ENCODE peak calls at places on chromosomes 2 and 18, in eight cellular contexts. U, T, Z, Y, F, O, M and G are unnamed samples. For H3K4me1, the result is how much of the 10 kb centered on the place peaks cover.

GRCh38 chr18:24917767-24918166 is 434.2 kb downstream of the ZNF521 start:
- DNase-seq in M (no peak), O (no peak), Z (no peak), T (no peak), F (no peak), Y (no peak), U (no peak), G (no peak)

GRCh38 chr2:109325570-109325969 is 196.6 kb downstream of the SH3RF3 start:
- DNase-seq in Y (no peak), Z (no peak), U (no peak), M (no peak), O (no peak), T (no peak), F (no peak), G (no peak)

GRCh38 chr2:226179010-226179409 is 620.6 kb downstream of the IRS1 start:
- DNase-seq in Z (peak), T (no peak), Y (no peak), U (no peak), M (no peak), O (no peak), F (no peak), G (no peak)

GRCh38 chr18:37019157-37019571 is 190.2 kb downstream of the KIAA1328 start:
- DNase-seq in O (no peak), Y (no peak), U (peak), M (no peak), Z (peak), F (no peak), T (peak), G (no peak)

GRCh38 chr18:75160315-75160714 is 48.6 kb downstream of the PTGR3 start:
- DNase-seq in U (no peak), Z (no peak), O (no peak), T (no peak), M (no peak), Y (no peak), F (no peak), G (no peak)

GRCh38 chr2:157895531-157895930 is 19.4 kb upstream of the ACVR1 start:
- DNase-seq in T (no peak), Y (no peak), M (no peak), U (no peak), O (no peak), Z (peak), F (no peak), G (no peak)

GRCh38 chr18:74219056-74219455 is 70.7 kb downstream of the TIMM21 start:
- DNase-seq in Z (no peak), M (no peak), Y (no peak), U (no peak), O (no peak), T (no peak), F (no peak), G (no peak)

GRCh38 chr2:188388831-188389230 is 97.2 kb downstream of the GULP1 start:
- DNase-seq in F (no peak), Y (no peak), M (no peak), Z (no peak), U (no peak), O (no peak), T (no peak), G (no peak)

GRCh38 chr18:68462148-68462547 is 252.8 kb downstream of the TMX3 start:
- DNase-seq in F (no peak), O (no peak), Z (no peak), Y (no peak), T (no peak), M (no peak), U (no peak), G (no peak)

GRCh38 chr18:78241535-78242306 is 737.9 kb upstream of the SALL3 start:
- DNase-seq in T (no peak), Z (no peak), O (no peak), F (no peak), U (no peak), M (no peak), Y (no peak), G (no peak)

GRCh38 chr2:20525041-20526035 is 78.5 kb downstream of the RHOB start:
- DNase-seq in T (peak), M (no peak), F (no peak), Y (peak), U (peak), O (no peak), Z (peak), G (peak)
- H3K4me1 ChIP-seq in T (under half), M (under half), F (under half), Y (under half), U (under half), O (under half), Z (under half), G (under half)

GRCh38 chr2:1743396-1744150 is 742 bp downstream of the PXDN start:
- DNase-seq in Y (peak), Z (peak), U (peak), O (no peak), M (peak), T (no peak), F (peak), G (peak)

GRCh38 chr2:1742300-1742679 is 2.0 kb downstream of the PXDN start:
- DNase-seq in Y (peak), M (no peak), F (no peak), U (no peak), O (no peak), Z (no peak), T (no peak), G (peak)

GRCh38 chr2:1741851-1742250 is 2.5 kb downstream of the PXDN start:
- DNase-seq in Z (no peak), T (no peak), F (peak), M (peak), U (no peak), O (no peak), Y (peak), G (peak)

GRCh38 chr2:1744151-1744445 is 217 bp downstream of the PXDN start:
- DNase-seq in T (no peak), U (peak), Z (no peak), F (peak), M (peak), Y (peak), O (no peak), G (peak)

GRCh38 chr2:1742680-1743395 is 1.5 kb downstream of the PXDN start:
- DNase-seq in Z (peak), M (peak), T (peak), O (no peak), Y (peak), U (peak), F (peak), G (peak)
- H3K4me1 ChIP-seq in Z (half or more), M (half or more), T (under half), O (under half), Y (under half), U (under half), F (under half), G (under half)

GRCh38 chr18:63271881-63272299 is 47.7 kb downstream of the BCL2 start:
- DNase-seq in U (no peak), Y (no peak), M (no peak), O (no peak), Z (no peak), T (peak), F (no peak), G (no peak)
- H3K4me1 ChIP-seq in U (under half), Y (under half), M (half or more), O (under half), Z (under half), T (under half), F (under half), G (under half)

GRCh38 chr18:6836331-6836730 is 106.8 kb downstream of the ARHGAP28 start:
- DNase-seq in T (no peak), O (no peak), F (no peak), U (no peak), Z (no peak), Y (no peak), M (no peak), G (no peak)
- H3K4me1 ChIP-seq in T (under half), O (under half), F (under half), U (under half), Z (under half), Y (under half), M (under half), G (under half)

DNA sequence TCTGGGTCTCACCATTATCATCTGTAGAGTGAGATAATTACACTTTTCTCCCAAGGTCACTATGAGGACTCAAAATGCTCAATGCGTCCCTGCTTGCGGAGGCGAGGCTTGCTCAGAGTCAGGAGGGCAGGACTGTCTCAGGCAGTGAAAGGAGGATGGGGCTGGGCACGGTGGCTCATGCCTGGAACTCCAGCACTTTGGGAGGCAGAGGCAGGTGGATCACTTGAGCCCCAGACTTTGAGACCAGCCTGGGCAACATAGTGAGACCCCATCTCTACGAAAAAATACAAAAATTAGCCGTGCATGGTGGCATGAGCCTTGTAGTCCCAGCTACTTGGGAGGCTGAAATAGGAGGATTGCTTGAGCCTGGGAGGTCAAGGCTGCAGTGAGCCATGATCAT is 1.8 kb upstream of the KCNIP3 start:
- DNase-seq in Z (no peak), U (no peak), Y (no peak), O (no peak), F (no peak), T (no peak), M (no peak), G (no peak)
- H3K4me1 ChIP-seq in Z (under half), U (under half), Y (under half), O (under half), F (under half), T (under half), M (under half), G (under half)

GRCh38 chr2:64035067-64035942 is 16.1 kb upstream of the VPS54 start:
- DNase-seq in M (no peak), T (no peak), Z (peak), Y (no peak), F (no peak), U (no peak), O (no peak), G (no peak)

GRCh38 chr2:64036343-64036742 is 17.1 kb upstream of the VPS54 start:
- DNase-seq in F (no peak), U (no peak), Z (peak), O (no peak), Y (no peak), M (no peak), T (no peak), G (no peak)
- H3K4me1 ChIP-seq in F (under half), U (under half), Z (under half), O (under half), Y (under half), M (under half), T (under half), G (under half)

GRCh38 chr2:11748861-11749645 is 2.6 kb downstream of the LPIN1 start:
- DNase-seq in Z (no peak), T (no peak), M (no peak), U (no peak), F (no peak), O (no peak), Y (no peak), G (no peak)
- H3K4me1 ChIP-seq in Z (under half), T (under half), M (half or more), U (under half), F (under half), O (under half), Y (under half), G (under half)

GRCh38 chr2:214902273-214902672 is 92.8 kb upstream of the BARD1 start:
- DNase-seq in Z (no peak), F (no peak), T (peak), O (no peak), U (no peak), Y (no peak), M (no peak), G (no peak)

GRCh38 chr2:214904176-214904575 is 94.7 kb upstream of the BARD1 start:
- DNase-seq in F (no peak), Y (no peak), O (no peak), M (no peak), Z (no peak), U (no peak), T (no peak), G (no peak)

GRCh38 chr2:214895469-214895868 is 86.0 kb upstream of the BARD1 start:
- DNase-seq in Y (no peak), F (no peak), U (no peak), Z (no peak), T (no peak), M (no peak), O (no peak), G (no peak)

GRCh38 chr2:214896287-214896686 is 86.8 kb upstream of the BARD1 start:
- DNase-seq in F (no peak), T (no peak), O (no peak), U (no peak), Y (no peak), Z (no peak), M (no peak), G (no peak)

DNA sequence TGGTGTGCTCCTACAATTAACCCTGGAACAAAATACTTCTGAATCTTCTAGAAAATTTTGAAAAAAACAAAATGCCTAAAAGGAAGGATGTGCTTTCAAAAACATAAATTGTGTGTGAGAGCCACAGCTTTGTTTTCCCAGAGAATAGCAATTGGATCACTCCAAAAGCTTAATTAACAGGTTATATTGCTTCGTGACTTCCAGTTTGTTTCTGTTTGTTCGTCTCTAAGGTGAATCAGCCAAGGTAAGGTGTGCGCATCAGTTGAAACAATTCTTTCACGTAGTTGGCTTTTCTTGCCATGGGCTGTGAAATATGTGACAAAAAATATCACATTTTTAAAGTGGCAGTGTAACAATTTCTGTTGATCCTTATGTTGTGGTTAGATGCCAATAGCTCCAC is 90.3 kb upstream of the BARD1 start:
- DNase-seq in T (no peak), Z (no peak), U (no peak), F (no peak), M (no peak), Y (no peak), O (no peak), G (no peak)
- H3K4me1 ChIP-seq in T (under half), Z (under half), U (under half), F (under half), M (under half), Y (under half), O (under half), G (under half)

GRCh38 chr2:239268082-239268481 is 132.7 kb downstream of the HDAC4 start:
- DNase-seq in Z (no peak), O (no peak), U (no peak), T (no peak), M (peak), Y (no peak), F (peak), G (no peak)

GRCh38 chr2:239269959-239270358 is 130.9 kb downstream of the HDAC4 start:
- DNase-seq in T (peak), U (no peak), Y (no peak), F (no peak), O (no peak), M (peak), Z (no peak), G (no peak)

GRCh38 chr2:239267411-239267941 is 133.3 kb downstream of the HDAC4 start:
- DNase-seq in M (peak), Y (peak), F (peak), T (peak), O (peak), U (no peak), Z (peak), G (peak)

GRCh38 chr2:239268549-239268948 is 132.3 kb downstream of the HDAC4 start:
- DNase-seq in U (no peak), M (no peak), Z (no peak), T (no peak), O (no peak), F (no peak), Y (no peak), G (no peak)

DNA sequence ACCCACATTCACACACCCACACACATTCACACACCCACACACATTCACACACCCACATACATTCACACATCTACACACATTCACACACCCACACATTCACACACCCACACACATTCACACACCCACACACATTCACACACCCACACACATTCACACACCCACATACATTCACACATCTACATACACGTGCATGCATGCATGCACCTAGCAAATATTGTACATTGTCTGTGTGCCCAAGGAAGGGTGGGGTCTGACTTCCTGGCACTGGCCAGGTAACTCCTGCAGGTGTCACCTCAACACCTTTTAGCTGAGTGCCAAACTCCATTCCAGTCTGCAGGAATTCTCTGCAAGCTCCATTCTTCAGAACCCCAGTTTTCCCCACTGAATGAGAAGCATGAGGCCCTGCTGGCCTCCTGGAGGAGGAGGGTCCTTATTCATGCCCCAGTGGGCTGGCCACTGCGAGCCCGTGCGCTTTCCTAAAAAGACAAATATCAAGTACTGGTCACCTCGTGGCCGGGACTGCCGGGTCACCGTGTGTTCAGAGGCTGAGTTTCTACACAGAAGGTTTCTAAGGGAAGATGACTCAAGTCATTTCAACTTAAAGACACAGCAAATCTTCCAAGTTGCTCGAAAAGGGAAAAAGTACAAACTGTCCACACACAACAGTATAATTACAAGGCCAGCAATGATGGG is 131.5 kb downstream of the HDAC4 start:
- DNase-seq in M (no peak), Y (no peak), Z (no peak), O (no peak), U (no peak), F (no peak), T (no peak), G (no peak)
- H3K4me1 ChIP-seq in M (half or more), Y (under half), Z (under half), O (under half), U (under half), F (under half), T (under half), G (under half)